ENCODE peak calls at places on chromosomes 2 and 18, in nine cellular contexts. One of them, this sample, is unnamed.

GRCh38 chr18:47149457-47150028 is 757 bp downstream of the HDHD2 start:
- DNase-seq in stimulated activated CD8-positive, alpha-beta memory T cell treated with anti-CD3 and anti-CD28 coated beads, Interleukin-4, amount 100 ng/mL, for 24 hours: no peak
- DNase-seq in left lung: no peak
- DNase-seq in suprapubic skin: no peak
- DNase-seq in left cardiac atrium: no peak
- DNase-seq in activated gamma-delta T cell treated with Interleukin-2 at 50 U/mL for 16 hours: no peak
- DNase-seq in Right ventricle myocardium inferior: no peak
- DNase-seq in right lobe of liver: no peak
- DNase-seq in hippocampal formation: no peak
- DNase-seq in this sample: no peak

GRCh38 chr18:57834616-57835015 is 31.5 kb upstream of the ATP8B1 start:
- DNase-seq in stimulated activated CD8-positive, alpha-beta memory T cell treated with anti-CD3 and anti-CD28 coated beads, Interleukin-4, amount 100 ng/mL, for 24 hours: no peak
- DNase-seq in left lung: no peak
- DNase-seq in suprapubic skin: no peak
- DNase-seq in left cardiac atrium: no peak
- DNase-seq in activated gamma-delta T cell treated with Interleukin-2 at 50 U/mL for 16 hours: no peak
- DNase-seq in Right ventricle myocardium inferior: no peak
- DNase-seq in right lobe of liver: no peak
- DNase-seq in hippocampal formation: no peak
- DNase-seq in this sample: no peak

GRCh38 chr2:68103656-68104055 is 40.9 kb upstream of the C1D start:
- DNase-seq in stimulated activated CD8-positive, alpha-beta memory T cell treated with anti-CD3 and anti-CD28 coated beads, Interleukin-4, amount 100 ng/mL, for 24 hours: no peak
- DNase-seq in left lung: no peak
- DNase-seq in suprapubic skin: no peak
- DNase-seq in left cardiac atrium: no peak
- DNase-seq in activated gamma-delta T cell treated with Interleukin-2 at 50 U/mL for 16 hours: no peak
- DNase-seq in Right ventricle myocardium inferior: no peak
- DNase-seq in right lobe of liver: no peak
- DNase-seq in hippocampal formation: no peak
- DNase-seq in this sample: no peak

GRCh38 chr2:170566138-170566537 is 149.0 kb upstream of the SP5 start:
- DNase-seq in stimulated activated CD8-positive, alpha-beta memory T cell treated with anti-CD3 and anti-CD28 coated beads, Interleukin-4, amount 100 ng/mL, for 24 hours: no peak
- DNase-seq in left lung: no peak
- DNase-seq in suprapubic skin: no peak
- DNase-seq in left cardiac atrium: no peak
- DNase-seq in activated gamma-delta T cell treated with Interleukin-2 at 50 U/mL for 16 hours: no peak
- DNase-seq in Right ventricle myocardium inferior: no peak
- DNase-seq in right lobe of liver: no peak
- DNase-seq in hippocampal formation: no peak
- DNase-seq in this sample: no peak

GRCh38 chr2:219294356-219295351 is 14.5 kb downstream of the PTPRN start:
- DNase-seq in stimulated activated CD8-positive, alpha-beta memory T cell treated with anti-CD3 and anti-CD28 coated beads, Interleukin-4, amount 100 ng/mL, for 24 hours: peak
- DNase-seq in left lung: peak
- DNase-seq in suprapubic skin: peak
- DNase-seq in left cardiac atrium: peak
- DNase-seq in activated gamma-delta T cell treated with Interleukin-2 at 50 U/mL for 16 hours: peak
- DNase-seq in Right ventricle myocardium inferior: peak
- DNase-seq in right lobe of liver: peak
- DNase-seq in hippocampal formation: peak
- DNase-seq in this sample: peak

GRCh38 chr2:119683717-119684443 is 4.9 kb downstream of the TMEM177 start:
- DNase-seq in stimulated activated CD8-positive, alpha-beta memory T cell treated with anti-CD3 and anti-CD28 coated beads, Interleukin-4, amount 100 ng/mL, for 24 hours: no peak
- DNase-seq in left lung: no peak
- DNase-seq in suprapubic skin: no peak
- DNase-seq in left cardiac atrium: no peak
- DNase-seq in activated gamma-delta T cell treated with Interleukin-2 at 50 U/mL for 16 hours: no peak
- DNase-seq in Right ventricle myocardium inferior: no peak
- DNase-seq in right lobe of liver: peak
- DNase-seq in hippocampal formation: peak
- DNase-seq in this sample: no peak

GRCh38 chr2:24164416-24164973 is 10.4 kb upstream of the FAM228A start:
- DNase-seq in stimulated activated CD8-positive, alpha-beta memory T cell treated with anti-CD3 and anti-CD28 coated beads, Interleukin-4, amount 100 ng/mL, for 24 hours: peak
- DNase-seq in left lung: peak
- DNase-seq in suprapubic skin: no peak
- DNase-seq in left cardiac atrium: peak
- DNase-seq in activated gamma-delta T cell treated with Interleukin-2 at 50 U/mL for 16 hours: peak
- DNase-seq in Right ventricle myocardium inferior: no peak
- DNase-seq in right lobe of liver: no peak
- DNase-seq in hippocampal formation: no peak
- DNase-seq in this sample: peak

GRCh38 chr2:23557455-23557854 is 172.5 kb downstream of the KLHL29 start:
- DNase-seq in stimulated activated CD8-positive, alpha-beta memory T cell treated with anti-CD3 and anti-CD28 coated beads, Interleukin-4, amount 100 ng/mL, for 24 hours: no peak
- DNase-seq in left lung: no peak
- DNase-seq in suprapubic skin: no peak
- DNase-seq in left cardiac atrium: peak
- DNase-seq in activated gamma-delta T cell treated with Interleukin-2 at 50 U/mL for 16 hours: no peak
- DNase-seq in Right ventricle myocardium inferior: peak
- DNase-seq in right lobe of liver: no peak
- DNase-seq in hippocampal formation: no peak
- DNase-seq in this sample: no peak

GRCh38 chr2:144505245-144505801 is 14.6 kb downstream of the ZEB2 start:
- DNase-seq in stimulated activated CD8-positive, alpha-beta memory T cell treated with anti-CD3 and anti-CD28 coated beads, Interleukin-4, amount 100 ng/mL, for 24 hours: no peak
- DNase-seq in left lung: no peak
- DNase-seq in suprapubic skin: no peak
- DNase-seq in left cardiac atrium: no peak
- DNase-seq in activated gamma-delta T cell treated with Interleukin-2 at 50 U/mL for 16 hours: peak
- DNase-seq in Right ventricle myocardium inferior: no peak
- DNase-seq in right lobe of liver: no peak
- DNase-seq in hippocampal formation: no peak
- DNase-seq in this sample: no peak

GRCh38 chr2:152201466-152201830 is 25.9 kb upstream of the STAM2 start:
- DNase-seq in stimulated activated CD8-positive, alpha-beta memory T cell treated with anti-CD3 and anti-CD28 coated beads, Interleukin-4, amount 100 ng/mL, for 24 hours: no peak
- DNase-seq in left lung: no peak
- DNase-seq in suprapubic skin: no peak
- DNase-seq in left cardiac atrium: no peak
- DNase-seq in activated gamma-delta T cell treated with Interleukin-2 at 50 U/mL for 16 hours: no peak
- DNase-seq in Right ventricle myocardium inferior: no peak
- DNase-seq in right lobe of liver: no peak
- DNase-seq in hippocampal formation: no peak
- DNase-seq in this sample: no peak

GRCh38 chr2:54384301-54385035 is 71.7 kb upstream of the SPTBN1 start:
- DNase-seq in stimulated activated CD8-positive, alpha-beta memory T cell treated with anti-CD3 and anti-CD28 coated beads, Interleukin-4, amount 100 ng/mL, for 24 hours: no peak
- DNase-seq in left lung: no peak
- DNase-seq in suprapubic skin: no peak
- DNase-seq in left cardiac atrium: no peak
- DNase-seq in activated gamma-delta T cell treated with Interleukin-2 at 50 U/mL for 16 hours: no peak
- DNase-seq in Right ventricle myocardium inferior: no peak
- DNase-seq in right lobe of liver: no peak
- DNase-seq in hippocampal formation: peak
- DNase-seq in this sample: no peak

GRCh38 chr2:217360781-217361485 is 501.1 kb upstream of the TNP1 start:
- DNase-seq in stimulated activated CD8-positive, alpha-beta memory T cell treated with anti-CD3 and anti-CD28 coated beads, Interleukin-4, amount 100 ng/mL, for 24 hours: no peak
- DNase-seq in left lung: no peak
- DNase-seq in suprapubic skin: no peak
- DNase-seq in left cardiac atrium: no peak
- DNase-seq in activated gamma-delta T cell treated with Interleukin-2 at 50 U/mL for 16 hours: no peak
- DNase-seq in Right ventricle myocardium inferior: peak
- DNase-seq in right lobe of liver: no peak
- DNase-seq in hippocampal formation: no peak
- DNase-seq in this sample: no peak